ENCODE peak calls at places on chromosome 7, in six cellular contexts. K, T, D, S, R and B are unnamed samples.

GRCh38 chr7:116598278-116598677 is 73.4 kb downstream of the CAV1 start:
- DNase-seq in K (no peak), T (no peak), D (peak), S (no peak), R (no peak), B (no peak)

GRCh38 chr7:21454182-21454581 is 26.3 kb downstream of the SP4 start:
- DNase-seq in K (no peak), T (no peak), D (no peak), S (no peak), R (no peak), B (no peak)

GRCh38 chr7:43484678-43485355 is 98.1 kb upstream of the STK17A start:
- DNase-seq in K (no peak), T (no peak), D (no peak), S (no peak), R (no peak), B (no peak)

GRCh38 chr7:3399858-3400257 is 98.8 kb downstream of the SDK1 start:
- DNase-seq in K (no peak), T (no peak), D (peak), S (peak), R (no peak), B (no peak)

GRCh38 chr7:50450691-50451051 is 521 bp upstream of the FIGNL1 start:
- DNase-seq in K (no peak), T (no peak), D (peak), S (no peak), R (peak), B (no peak)

GRCh38 chr7:18262054-18262453 is 233.5 kb upstream of the HDAC9 start:
- DNase-seq in K (no peak), T (no peak), D (no peak), S (no peak), R (no peak), B (no peak)

GRCh38 chr7:98205162-98205845 is 5.9 kb upstream of the BHLHA15 start:
- DNase-seq in K (no peak), T (no peak), D (no peak), S (no peak), R (no peak), B (peak)

GRCh38 chr7:117596134-117596533 is 116.3 kb downstream of the CFTR start:
- DNase-seq in K (no peak), T (no peak), D (no peak), S (no peak), R (no peak), B (no peak)

GRCh38 chr7:34121366-34121765 is 216.0 kb downstream of the BMPER start:
- DNase-seq in K (no peak), T (no peak), D (no peak), S (no peak), R (no peak), B (no peak)

GRCh38 chr7:80039255-80039884 is 95.3 kb upstream of the GNAI1 start:
- DNase-seq in K (peak), T (no peak), D (no peak), S (no peak), R (no peak), B (no peak)